ENCODE peak calls at places on chromosomes 5 and 9, in six cellular contexts. One of them, this sample, is unnamed.

GRCh38 chr5:9507974-9508373 is 37.9 kb downstream of the SEMA5A start:
- DNase-seq in HFFc6: peak; percentile 70
- DNase-seq in EL: peak; percentile 66
- DNase-seq in activated T-cell treated with anti-CD3 and anti-CD28 coated beads for 24 hours: no peak
- DNase-seq in GDM1: no peak
- DNase-seq in nucleus accumbens: no peak
- DNase-seq in this sample: no peak

GRCh38 chr9:91378695-91379127 is 17.0 kb upstream of the AUH start:
- DNase-seq in nucleus accumbens: no peak
- DNase-seq in activated T-cell treated with anti-CD3 and anti-CD28 coated beads for 24 hours: no peak
- DNase-seq in GDM1: no peak
- DNase-seq in EL: peak; percentile 63
- DNase-seq in HFFc6: peak; percentile 66
- DNase-seq in this sample: no peak

GRCh38 chr9:19748278-19749126 is 40.3 kb downstream of the SLC24A2 start:
- DNase-seq in HFFc6: no peak
- DNase-seq in GDM1: no peak
- DNase-seq in EL: no peak
- DNase-seq in activated T-cell treated with anti-CD3 and anti-CD28 coated beads for 24 hours: no peak
- DNase-seq in nucleus accumbens: no peak
- DNase-seq in this sample: no peak

GRCh38 chr5:114362197-114362976 is 517 bp downstream of the KCNN2 start:
- DNase-seq in EL: peak; percentile 42
- DNase-seq in HFFc6: peak; percentile 18
- DNase-seq in GDM1: no peak
- DNase-seq in activated T-cell treated with anti-CD3 and anti-CD28 coated beads for 24 hours: no peak
- DNase-seq in nucleus accumbens: no peak
- DNase-seq in this sample: no peak

GRCh38 chr5:51416149-51416548 is 32.9 kb downstream of the ISL1 start:
- DNase-seq in activated T-cell treated with anti-CD3 and anti-CD28 coated beads for 24 hours: no peak
- DNase-seq in HFFc6: no peak
- DNase-seq in nucleus accumbens: no peak
- DNase-seq in GDM1: no peak
- DNase-seq in EL: no peak
- DNase-seq in this sample: no peak

GRCh38 chr9:70948744-70949143 is 172.7 kb downstream of the TRPM3 start:
- DNase-seq in HFFc6: no peak
- DNase-seq in activated T-cell treated with anti-CD3 and anti-CD28 coated beads for 24 hours: no peak
- DNase-seq in EL: no peak
- DNase-seq in nucleus accumbens: no peak
- DNase-seq in GDM1: no peak
- DNase-seq in this sample: no peak

GRCh38 chr5:97542469-97542868 is 359.4 kb upstream of the RIOK2 start:
- DNase-seq in GDM1: no peak
- DNase-seq in EL: no peak
- DNase-seq in nucleus accumbens: no peak
- DNase-seq in HFFc6: no peak
- DNase-seq in activated T-cell treated with anti-CD3 and anti-CD28 coated beads for 24 hours: no peak
- DNase-seq in this sample: no peak

GRCh38 chr9:105232207-105232606 is 12.2 kb upstream of the SLC44A1 start:
- DNase-seq in activated T-cell treated with anti-CD3 and anti-CD28 coated beads for 24 hours: no peak
- DNase-seq in GDM1: no peak
- DNase-seq in EL: peak; percentile 5
- DNase-seq in nucleus accumbens: no peak
- DNase-seq in HFFc6: no peak
- DNase-seq in this sample: no peak

GRCh38 chr5:96582343-96582742 is 79.8 kb upstream of the CAST start:
- DNase-seq in HFFc6: no peak
- DNase-seq in GDM1: no peak
- DNase-seq in EL: peak; percentile 4
- DNase-seq in activated T-cell treated with anti-CD3 and anti-CD28 coated beads for 24 hours: no peak
- DNase-seq in nucleus accumbens: no peak
- DNase-seq in this sample: peak; percentile 18

GRCh38 chr5:389891-390290 is 53.1 kb upstream of the EXOC3 start:
- DNase-seq in nucleus accumbens: no peak
- DNase-seq in EL: no peak
- DNase-seq in activated T-cell treated with anti-CD3 and anti-CD28 coated beads for 24 hours: no peak
- DNase-seq in GDM1: no peak
- DNase-seq in HFFc6: no peak
- DNase-seq in this sample: no peak

GRCh38 chr9:103183569-103184191 is 188.5 kb downstream of the CYLC2 start:
- DNase-seq in nucleus accumbens: no peak
- DNase-seq in activated T-cell treated with anti-CD3 and anti-CD28 coated beads for 24 hours: no peak
- DNase-seq in GDM1: no peak
- DNase-seq in EL: no peak
- DNase-seq in HFFc6: no peak
- DNase-seq in this sample: no peak

GRCh38 chr5:38023799-38024198 is 184.0 kb upstream of the GDNF start:
- DNase-seq in activated T-cell treated with anti-CD3 and anti-CD28 coated beads for 24 hours: no peak
- DNase-seq in EL: no peak
- DNase-seq in GDM1: no peak
- DNase-seq in nucleus accumbens: no peak
- DNase-seq in HFFc6: no peak
- DNase-seq in this sample: no peak

GRCh38 chr5:28499764-28500290 is 1461.4 kb upstream of the CDH9 start:
- DNase-seq in EL: no peak
- DNase-seq in GDM1: no peak
- DNase-seq in HFFc6: no peak
- DNase-seq in activated T-cell treated with anti-CD3 and anti-CD28 coated beads for 24 hours: no peak
- DNase-seq in nucleus accumbens: no peak
- DNase-seq in this sample: no peak

GRCh38 chr9:136244116-136244775 is 1.4 kb downstream of the QSOX2 start:
- DNase-seq in EL: no peak
- DNase-seq in GDM1: no peak
- DNase-seq in HFFc6: no peak
- DNase-seq in activated T-cell treated with anti-CD3 and anti-CD28 coated beads for 24 hours: peak; percentile 61
- DNase-seq in nucleus accumbens: no peak
- DNase-seq in this sample: no peak

GRCh38 chr5:168978015-168978414 is 322.9 kb downstream of the SLIT3 start:
- DNase-seq in GDM1: no peak
- DNase-seq in HFFc6: peak; percentile 35
- DNase-seq in nucleus accumbens: no peak
- DNase-seq in activated T-cell treated with anti-CD3 and anti-CD28 coated beads for 24 hours: no peak
- DNase-seq in EL: peak; percentile 9
- DNase-seq in this sample: no peak

GRCh38 chr5:69010443-69010842 is 83.4 kb upstream of the SLC30A5 start:
- DNase-seq in HFFc6: no peak
- DNase-seq in GDM1: no peak
- DNase-seq in EL: no peak
- DNase-seq in nucleus accumbens: no peak
- DNase-seq in activated T-cell treated with anti-CD3 and anti-CD28 coated beads for 24 hours: no peak
- DNase-seq in this sample: no peak

GRCh38 chr5:61010759-61011460 is 65.9 kb downstream of the NDUFAF2 start:
- DNase-seq in HFFc6: peak; percentile 17
- DNase-seq in activated T-cell treated with anti-CD3 and anti-CD28 coated beads for 24 hours: no peak
- DNase-seq in GDM1: no peak
- DNase-seq in nucleus accumbens: no peak
- DNase-seq in EL: peak; percentile 43
- DNase-seq in this sample: no peak

GRCh38 chr5:67996596-67996995 is 219.0 kb upstream of the PIK3R1 start:
- DNase-seq in nucleus accumbens: no peak
- DNase-seq in GDM1: no peak
- DNase-seq in HFFc6: no peak
- DNase-seq in EL: no peak
- DNase-seq in activated T-cell treated with anti-CD3 and anti-CD28 coated beads for 24 hours: no peak
- DNase-seq in this sample: no peak

GRCh38 chr9:92100237-92100911 is 14.8 kb downstream of the SPTLC1 start:
- DNase-seq in HFFc6: peak; percentile 73
- DNase-seq in activated T-cell treated with anti-CD3 and anti-CD28 coated beads for 24 hours: no peak
- DNase-seq in EL: peak; percentile 89
- DNase-seq in GDM1: no peak
- DNase-seq in nucleus accumbens: no peak
- DNase-seq in this sample: no peak

GRCh38 chr5:61906820-61907219 is 399.2 kb upstream of the KIF2A start:
- DNase-seq in HFFc6: no peak
- DNase-seq in EL: no peak
- DNase-seq in activated T-cell treated with anti-CD3 and anti-CD28 coated beads for 24 hours: no peak
- DNase-seq in GDM1: no peak
- DNase-seq in nucleus accumbens: no peak
- DNase-seq in this sample: no peak

GRCh38 chr9:34279431-34279830 is 49.6 kb downstream of the KIF24 start:
- DNase-seq in nucleus accumbens: no peak
- DNase-seq in EL: peak; percentile 44
- DNase-seq in GDM1: no peak
- DNase-seq in activated T-cell treated with anti-CD3 and anti-CD28 coated beads for 24 hours: no peak
- DNase-seq in HFFc6: no peak
- DNase-seq in this sample: no peak

GRCh38 chr5:82388186-82388585 is 110.0 kb upstream of the RPS23 start:
- DNase-seq in activated T-cell treated with anti-CD3 and anti-CD28 coated beads for 24 hours: no peak
- DNase-seq in EL: peak; percentile 74
- DNase-seq in GDM1: no peak
- DNase-seq in HFFc6: peak; percentile 55
- DNase-seq in nucleus accumbens: no peak
- DNase-seq in this sample: no peak

GRCh38 chr9:69324549-69325401 is at the start of gene ENTREP1:
- DNase-seq in activated T-cell treated with anti-CD3 and anti-CD28 coated beads for 24 hours: no peak
- DNase-seq in HFFc6: no peak
- DNase-seq in GDM1: no peak
- DNase-seq in EL: peak; percentile 54
- DNase-seq in nucleus accumbens: peak; percentile 51
- DNase-seq in this sample: peak; percentile 72

GRCh38 chr9:107703651-107704050 is 214.1 kb upstream of the KLF4 start:
- DNase-seq in nucleus accumbens: no peak
- DNase-seq in HFFc6: no peak
- DNase-seq in GDM1: no peak
- DNase-seq in activated T-cell treated with anti-CD3 and anti-CD28 coated beads for 24 hours: no peak
- DNase-seq in EL: no peak
- DNase-seq in this sample: no peak

GRCh38 chr5:115262405-115263247 is at the start of gene PGGT1B:
- DNase-seq in nucleus accumbens: peak; percentile 83
- DNase-seq in GDM1: peak; percentile 79
- DNase-seq in activated T-cell treated with anti-CD3 and anti-CD28 coated beads for 24 hours: peak; percentile 63
- DNase-seq in EL: peak; percentile 74
- DNase-seq in HFFc6: peak; percentile 55
- DNase-seq in this sample: peak; percentile 71

GRCh38 chr9:134689320-134690181 is 47.9 kb downstream of the COL5A1 start:
- DNase-seq in nucleus accumbens: peak; percentile 3
- DNase-seq in GDM1: no peak
- DNase-seq in HFFc6: peak; percentile 32
- DNase-seq in EL: peak; percentile 66
- DNase-seq in activated T-cell treated with anti-CD3 and anti-CD28 coated beads for 24 hours: no peak
- DNase-seq in this sample: no peak

GRCh38 chr9:126474786-126475485 is 138.8 kb upstream of the LMX1B start:
- DNase-seq in activated T-cell treated with anti-CD3 and anti-CD28 coated beads for 24 hours: no peak
- DNase-seq in HFFc6: peak; percentile 71
- DNase-seq in nucleus accumbens: no peak
- DNase-seq in GDM1: no peak
- DNase-seq in EL: peak; percentile 85
- DNase-seq in this sample: no peak

GRCh38 chr5:74328221-74328630 is 312.3 kb downstream of the ENC1 start:
- DNase-seq in nucleus accumbens: no peak
- DNase-seq in activated T-cell treated with anti-CD3 and anti-CD28 coated beads for 24 hours: no peak
- DNase-seq in HFFc6: no peak
- DNase-seq in EL: no peak
- DNase-seq in GDM1: no peak
- DNase-seq in this sample: no peak

GRCh38 chr5:104299998-104300706 is 737.6 kb upstream of the NUDT12 start:
- DNase-seq in nucleus accumbens: no peak
- DNase-seq in activated T-cell treated with anti-CD3 and anti-CD28 coated beads for 24 hours: no peak
- DNase-seq in HFFc6: no peak
- DNase-seq in EL: no peak
- DNase-seq in GDM1: no peak
- DNase-seq in this sample: no peak

GRCh38 chr5:132485641-132486317 is 4.8 kb downstream of the IRF1 start:
- DNase-seq in nucleus accumbens: no peak
- DNase-seq in activated T-cell treated with anti-CD3 and anti-CD28 coated beads for 24 hours: no peak
- DNase-seq in GDM1: peak; percentile 43
- DNase-seq in HFFc6: no peak
- DNase-seq in EL: no peak
- DNase-seq in this sample: no peak

GRCh38 chr9:79152306-79152705 is 419.5 kb upstream of the TLE4 start:
- DNase-seq in nucleus accumbens: no peak
- DNase-seq in HFFc6: no peak
- DNase-seq in EL: no peak
- DNase-seq in GDM1: no peak
- DNase-seq in activated T-cell treated with anti-CD3 and anti-CD28 coated beads for 24 hours: no peak
- DNase-seq in this sample: no peak

GRCh38 chr5:14428302-14429081 is 153.1 kb upstream of the OTULINL start:
- DNase-seq in activated T-cell treated with anti-CD3 and anti-CD28 coated beads for 24 hours: no peak
- DNase-seq in HFFc6: peak; percentile 46
- DNase-seq in EL: peak; percentile 63
- DNase-seq in GDM1: no peak
- DNase-seq in nucleus accumbens: no peak
- DNase-seq in this sample: no peak

GRCh38 chr9:26292943-26293342 is 599.7 kb downstream of the CAAP1 start:
- DNase-seq in EL: peak; percentile 88
- DNase-seq in activated T-cell treated with anti-CD3 and anti-CD28 coated beads for 24 hours: no peak
- DNase-seq in HFFc6: peak; percentile 54
- DNase-seq in GDM1: no peak
- DNase-seq in nucleus accumbens: no peak
- DNase-seq in this sample: no peak

GRCh38 chr9:76459691-76460635 is 981 bp downstream of the GCNT1 start:
- DNase-seq in EL: peak; percentile 73
- DNase-seq in GDM1: peak; percentile 33
- DNase-seq in HFFc6: peak; percentile 62
- DNase-seq in activated T-cell treated with anti-CD3 and anti-CD28 coated beads for 24 hours: no peak
- DNase-seq in nucleus accumbens: no peak
- DNase-seq in this sample: peak; percentile 8